ENCODE peak calls at places on chromosome 9, in five cellular contexts. K, Z, R, I and C are unnamed samples. For H3K36me3, the result is how much of the 10 kb centered on the place peaks cover.

GRCh38 chr9:135666534-135667402 is 3.7 kb downstream of the LCN9 start:
- DNase-seq in K (no peak), Z (no peak), R (no peak), I (no peak), C (no peak)

GRCh38 chr9:7879551-7880245 is 80.1 kb upstream of the DMAC1 start:
- DNase-seq in K (no peak), Z (no peak), R (no peak), I (peak), C (no peak)

GRCh38 chr9:135574943-135575342 is 13.4 kb downstream of the PAEP start:
- DNase-seq in K (no peak), Z (no peak), R (no peak), I (no peak), C (no peak)

GRCh38 chr9:37730256-37730655 is 23.3 kb upstream of the TRMT10B start:
- DNase-seq in K (no peak), Z (no peak), R (peak), I (no peak), C (no peak)

GRCh38 chr9:6414291-6414690 is 1.3 kb downstream of the UHRF2 start:
- DNase-seq in K (peak), Z (no peak), R (peak), I (no peak), C (peak)

GRCh38 chr9:112535811-112536210 is 49.2 kb downstream of the KIAA1958 start:
- DNase-seq in K (no peak), Z (no peak), R (peak), I (no peak), C (peak)

GRCh38 chr9:130026583-130027427 is 16.2 kb downstream of the FNBP1 start:
- DNase-seq in K (no peak), Z (no peak), R (no peak), I (no peak), C (no peak)

GRCh38 chr9:73132034-73132776 is 19.5 kb upstream of the ANXA1 start:
- DNase-seq in K (peak), Z (no peak), R (peak), I (peak), C (peak)

GRCh38 chr9:27125030-27125429 is 16.0 kb downstream of the TEK start:
- DNase-seq in K (no peak), Z (peak), R (peak), I (no peak), C (peak)

GRCh38 chr9:37332581-37332980 is 89.9 kb upstream of the GRHPR start:
- DNase-seq in K (no peak), Z (no peak), R (no peak), I (no peak), C (no peak)

GRCh38 chr9:124242331-124243194 is 15.2 kb upstream of the NEK6 start:
- DNase-seq in K (no peak), Z (no peak), R (peak), I (peak), C (peak)

GRCh38 chr9:70614786-70615565 is 200.5 kb upstream of the KLF9 start:
- DNase-seq in K (no peak), Z (no peak), R (no peak), I (no peak), C (no peak)

GRCh38 chr9:118962426-118962825 is 406.8 kb downstream of the BRINP1 start:
- DNase-seq in K (no peak), Z (no peak), R (peak), I (no peak), C (no peak)

GRCh38 chr9:8825600-8826147 is 1026.1 kb upstream of the DMAC1 start:
- DNase-seq in K (no peak), Z (no peak), R (no peak), I (no peak), C (no peak)

GRCh38 chr9:35552376-35552775 is 52.7 kb upstream of the TESK1 start:
- DNase-seq in K (no peak), Z (no peak), R (peak), I (no peak), C (no peak)
- H3K9ac ChIP-seq in K (no peak), Z (no peak), R (no peak), I (no peak), C (no peak)

DNA sequence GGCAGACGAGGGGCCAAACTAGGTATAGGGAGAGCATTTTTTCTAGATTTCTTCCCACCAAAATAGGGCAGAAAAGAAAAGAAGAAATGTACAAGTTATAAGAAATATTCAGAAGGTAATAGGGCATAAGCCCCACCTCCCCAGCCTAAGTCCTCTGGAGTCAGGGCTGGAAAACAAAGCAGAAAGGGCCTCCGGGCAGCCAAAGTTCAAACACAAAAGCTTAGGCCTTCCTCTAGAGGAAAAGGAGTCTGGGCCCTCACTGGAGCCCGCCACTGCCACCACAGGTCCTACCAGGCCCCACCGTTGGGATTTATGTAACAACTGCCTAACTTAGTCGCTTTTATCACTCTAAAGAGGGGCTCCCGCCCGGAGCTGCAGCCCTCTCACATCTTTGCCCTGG is 27.6 kb downstream of the TBC1D2 start:
- DNase-seq in K (no peak), Z (no peak), R (no peak), I (no peak), C (no peak)
- H3K4me2 ChIP-seq in K (no peak), Z (no peak), R (no peak), I (no peak), C (no peak)

DNA sequence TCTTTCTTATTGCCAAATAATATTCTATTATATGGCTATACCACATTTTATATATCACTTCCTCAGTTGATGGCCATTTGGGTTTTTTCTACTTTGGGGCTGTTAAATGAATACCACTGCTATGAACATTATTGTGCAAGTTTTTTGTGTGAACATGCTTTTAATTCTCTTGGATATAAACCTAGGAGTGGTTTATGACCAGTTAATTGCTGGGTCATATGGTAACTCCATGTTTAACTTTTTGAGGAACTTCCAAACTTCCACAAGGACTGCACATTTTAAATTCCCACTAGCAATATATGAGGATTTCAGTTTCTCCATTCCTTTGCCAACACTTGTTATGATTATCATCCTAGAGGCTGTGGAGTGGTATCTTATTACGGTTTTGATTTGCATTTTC is 37.9 kb downstream of the MRRF start:
- DNase-seq in K (no peak), Z (no peak), R (peak), I (no peak), C (no peak)
- H3K36me3 ChIP-seq in K (half or more), Z (under half), R (under half), I (under half), C (under half)

DNA sequence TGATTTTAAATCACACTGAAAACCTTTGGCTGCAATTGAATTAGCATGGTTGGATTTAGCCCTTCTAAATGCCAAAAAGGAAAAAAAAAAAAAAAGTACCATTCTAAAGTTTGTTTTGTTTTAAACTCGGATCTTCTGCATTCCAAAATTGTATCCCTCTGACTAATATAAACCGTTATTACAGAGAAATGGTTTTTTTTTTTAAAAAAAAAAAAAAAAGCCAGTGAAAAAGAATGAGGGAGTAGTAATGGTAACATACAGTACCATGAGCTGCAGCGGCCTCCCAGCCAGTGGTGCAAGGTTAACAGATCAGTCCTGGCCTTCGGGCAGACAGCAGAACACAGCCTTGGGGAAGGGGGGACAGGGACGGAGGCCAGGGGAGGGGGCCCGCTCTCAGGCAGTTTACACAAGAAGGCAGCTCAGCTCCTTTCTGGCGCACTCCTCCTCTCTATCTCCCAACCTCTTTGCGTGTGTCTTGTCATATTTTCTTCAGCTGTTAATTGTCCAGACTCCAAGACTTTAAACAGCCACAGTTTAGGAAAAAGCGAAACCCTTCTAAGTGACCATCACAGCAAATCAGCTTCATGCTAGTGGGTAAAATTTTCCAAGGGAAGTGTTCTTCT is 165.9 kb downstream of the BNC2 start:
- DNase-seq in K (peak), Z (no peak), R (no peak), I (no peak), C (no peak)
- H3K9ac ChIP-seq in K (no peak), Z (no peak), R (peak), I (no peak), C (peak)

GRCh38 chr9:137873408-137873807 is 4.2 kb upstream of the CACNA1B start:
- DNase-seq in K (no peak), Z (no peak), R (no peak), I (no peak), C (no peak)
- H3K4me2 ChIP-seq in K (no peak), Z (no peak), R (no peak), I (no peak), C (no peak)

DNA sequence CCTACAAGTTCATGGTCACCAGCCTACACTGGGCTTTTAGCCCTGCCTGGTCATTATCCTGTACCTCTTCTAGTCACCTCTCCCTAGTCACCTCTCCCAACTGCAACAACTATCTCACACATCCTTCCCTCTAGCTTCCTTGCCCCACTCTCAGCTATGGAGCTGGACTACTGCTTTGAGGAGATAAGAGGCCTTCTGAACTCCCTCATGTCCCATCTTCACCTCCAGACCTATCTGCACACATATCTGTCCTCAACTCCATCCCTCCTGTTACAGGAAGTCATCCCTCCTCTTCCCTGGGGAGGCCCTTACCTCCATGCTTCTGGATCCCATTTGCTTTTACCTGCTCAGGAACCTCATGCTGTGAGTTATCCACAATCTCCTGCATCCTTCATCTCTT is 5.7 kb downstream of the RPP25L start:
- DNase-seq in K (peak), Z (no peak), R (no peak), I (no peak), C (no peak)
- H3K36me3 ChIP-seq in K (under half), Z (under half), R (under half), I (under half), C (under half)

GRCh38 chr9:93091453-93092081 is 4.5 kb upstream of the CARD19 start:
- DNase-seq in K (peak), Z (peak), R (peak), I (no peak), C (peak)
- H3K9ac ChIP-seq in K (no peak), Z (no peak), R (no peak), I (no peak), C (no peak)

GRCh38 chr9:109801484-109801883 is 21.5 kb downstream of the PALM2AKAP2 start:
- DNase-seq in K (no peak), Z (no peak), R (no peak), I (no peak), C (no peak)

GRCh38 chr9:109802491-109802890 is 22.5 kb downstream of the PALM2AKAP2 start:
- DNase-seq in K (no peak), Z (no peak), R (no peak), I (no peak), C (no peak)

GRCh38 chr9:109797509-109797908 is 17.5 kb downstream of the PALM2AKAP2 start:
- DNase-seq in K (no peak), Z (no peak), R (no peak), I (no peak), C (no peak)

GRCh38 chr9:109799141-109799540 is 19.1 kb downstream of the PALM2AKAP2 start:
- DNase-seq in K (no peak), Z (no peak), R (no peak), I (no peak), C (no peak)

DNA sequence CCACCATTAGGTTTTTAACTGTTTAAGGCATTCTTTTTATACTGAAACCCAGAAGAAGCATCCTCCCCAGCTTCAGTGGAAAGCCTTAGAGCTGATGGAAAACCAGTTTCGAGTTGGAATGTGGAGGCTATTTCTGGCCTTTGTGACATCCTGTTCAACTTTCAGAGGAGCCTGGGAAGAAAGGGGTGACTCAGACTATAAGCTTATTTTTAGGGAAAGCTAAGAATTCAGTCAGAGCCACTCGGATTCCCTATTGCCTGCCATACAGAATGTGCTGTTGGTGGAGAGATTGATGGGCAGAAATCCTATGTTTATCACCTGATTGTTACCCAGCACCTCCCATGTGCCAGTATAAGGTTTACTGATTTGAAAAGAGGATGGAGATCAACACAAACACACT is 19.8 kb downstream of the PALM2AKAP2 start:
- DNase-seq in K (no peak), Z (no peak), R (peak), I (no peak), C (no peak)
- H3K4me2 ChIP-seq in K (no peak), Z (no peak), R (peak), I (no peak), C (no peak)